ENCODE peak calls at places on chromosomes 13 and 19, in ten cellular contexts. One of them, this sample, is unnamed.
A peak's percentile ranks its signal among the peaks of the same experiment; 100 is the strongest.

GRCh38 chr13:52926971-52927370 is 78.5 kb upstream of the PCDH8 start:
- DNase-seq in neuronal stem cell: no peak
- DNase-seq in osteoblast: no peak
- DNase-seq in right cardiac atrium: no peak
- DNase-seq in heart right ventricle: no peak
- DNase-seq in ascending aorta: no peak
- DNase-seq in A549: no peak
- DNase-seq in heart left ventricle: no peak
- DNase-seq in psoas muscle: no peak
- DNase-seq in testis: no peak
- DNase-seq in this sample: no peak

GRCh38 chr13:107124129-107124718 is 556.3 kb upstream of the ARGLU1 start:
- DNase-seq in A549: peak; percentile 1
- DNase-seq in heart left ventricle: no peak
- DNase-seq in testis: no peak
- DNase-seq in heart right ventricle: no peak
- DNase-seq in psoas muscle: no peak
- DNase-seq in osteoblast: no peak
- DNase-seq in right cardiac atrium: no peak
- DNase-seq in ascending aorta: no peak
- DNase-seq in neuronal stem cell: peak; percentile 37
- DNase-seq in this sample: no peak

GRCh38 chr13:40968416-40969000 is 50.6 kb downstream of the ELF1 start:
- DNase-seq in osteoblast: no peak
- DNase-seq in ascending aorta: no peak
- DNase-seq in neuronal stem cell: no peak
- DNase-seq in heart right ventricle: no peak
- DNase-seq in testis: no peak
- DNase-seq in psoas muscle: no peak
- DNase-seq in A549: no peak
- DNase-seq in right cardiac atrium: no peak
- DNase-seq in heart left ventricle: no peak
- DNase-seq in this sample: no peak

GRCh38 chr13:100694722-100695644 is 20.4 kb upstream of the TMTC4 start:
- DNase-seq in heart left ventricle: no peak
- DNase-seq in testis: peak; percentile 62
- DNase-seq in A549: peak; percentile 39
- DNase-seq in ascending aorta: no peak
- DNase-seq in osteoblast: peak; percentile 96
- DNase-seq in neuronal stem cell: peak; percentile 17
- DNase-seq in psoas muscle: no peak
- DNase-seq in right cardiac atrium: peak; percentile 60
- DNase-seq in heart right ventricle: no peak
- DNase-seq in this sample: no peak

GRCh38 chr19:40257096-40257517 is 28.0 kb downstream of the AKT2 start:
- DNase-seq in A549: no peak
- DNase-seq in psoas muscle: peak; percentile 93
- DNase-seq in testis: no peak
- DNase-seq in neuronal stem cell: no peak
- DNase-seq in heart left ventricle: peak; percentile 61
- DNase-seq in right cardiac atrium: peak; percentile 47
- DNase-seq in ascending aorta: no peak
- DNase-seq in osteoblast: no peak
- DNase-seq in heart right ventricle: peak; percentile 40
- DNase-seq in this sample: no peak

GRCh38 chr13:114157869-114158495 is 21.1 kb upstream of the CFAP97D2 start:
- DNase-seq in right cardiac atrium: no peak
- DNase-seq in osteoblast: peak; percentile 55
- DNase-seq in A549: no peak
- DNase-seq in heart right ventricle: no peak
- DNase-seq in heart left ventricle: no peak
- DNase-seq in ascending aorta: no peak
- DNase-seq in neuronal stem cell: no peak
- DNase-seq in psoas muscle: no peak
- DNase-seq in testis: no peak
- DNase-seq in this sample: no peak

GRCh38 chr13:31240921-31241320 is 41.1 kb downstream of the B3GLCT start:
- DNase-seq in right cardiac atrium: peak; percentile 28
- DNase-seq in osteoblast: no peak
- DNase-seq in heart left ventricle: no peak
- DNase-seq in psoas muscle: no peak
- DNase-seq in ascending aorta: no peak
- DNase-seq in A549: no peak
- DNase-seq in heart right ventricle: no peak
- DNase-seq in testis: no peak
- DNase-seq in neuronal stem cell: no peak
- DNase-seq in this sample: no peak

GRCh38 chr13:54433511-54434206 is 1405.0 kb downstream of the OLFM4 start:
- DNase-seq in A549: no peak
- DNase-seq in osteoblast: no peak
- DNase-seq in psoas muscle: no peak
- DNase-seq in testis: no peak
- DNase-seq in ascending aorta: no peak
- DNase-seq in neuronal stem cell: no peak
- DNase-seq in heart right ventricle: no peak
- DNase-seq in heart left ventricle: no peak
- DNase-seq in right cardiac atrium: no peak
- DNase-seq in this sample: no peak

GRCh38 chr19:39413903-39414608 is 1.6 kb downstream of the PLEKHG2 start:
- DNase-seq in psoas muscle: peak; percentile 67
- DNase-seq in testis: no peak
- DNase-seq in osteoblast: peak; percentile 92
- DNase-seq in right cardiac atrium: peak; percentile 72
- DNase-seq in heart right ventricle: no peak
- DNase-seq in heart left ventricle: no peak
- DNase-seq in ascending aorta: peak; percentile 84
- DNase-seq in neuronal stem cell: no peak
- DNase-seq in A549: peak; percentile 91
- DNase-seq in this sample: no peak

GRCh38 chr13:103178986-103179695 is 112.9 kb upstream of the SLC10A2 start:
- DNase-seq in testis: no peak
- DNase-seq in heart left ventricle: no peak
- DNase-seq in A549: no peak
- DNase-seq in ascending aorta: no peak
- DNase-seq in psoas muscle: no peak
- DNase-seq in neuronal stem cell: no peak
- DNase-seq in right cardiac atrium: no peak
- DNase-seq in heart right ventricle: no peak
- DNase-seq in osteoblast: no peak
- DNase-seq in this sample: no peak

GRCh38 chr19:33720691-33721682 is 75.7 kb upstream of the KCTD15 start:
- DNase-seq in psoas muscle: no peak
- DNase-seq in heart left ventricle: no peak
- DNase-seq in osteoblast: peak; percentile 74
- DNase-seq in ascending aorta: no peak
- DNase-seq in right cardiac atrium: no peak
- DNase-seq in testis: no peak
- DNase-seq in A549: no peak
- DNase-seq in heart right ventricle: no peak
- DNase-seq in neuronal stem cell: no peak
- DNase-seq in this sample: no peak

GRCh38 chr19:54136086-54136863 is 1.3 kb upstream of the CNOT3 start:
- DNase-seq in neuronal stem cell: no peak
- DNase-seq in right cardiac atrium: peak; percentile 51
- DNase-seq in heart left ventricle: no peak
- DNase-seq in psoas muscle: no peak
- DNase-seq in ascending aorta: no peak
- DNase-seq in A549: no peak
- DNase-seq in testis: no peak
- DNase-seq in heart right ventricle: no peak
- DNase-seq in osteoblast: peak; percentile 92
- DNase-seq in this sample: no peak

GRCh38 chr13:113448545-113448884 is 4.8 kb downstream of the ADPRHL1 start:
- DNase-seq in neuronal stem cell: no peak
- DNase-seq in testis: peak; percentile 51
- DNase-seq in ascending aorta: peak; percentile 37
- DNase-seq in A549: no peak
- DNase-seq in heart right ventricle: peak; percentile 62
- DNase-seq in psoas muscle: peak; percentile 73
- DNase-seq in heart left ventricle: no peak
- DNase-seq in right cardiac atrium: peak; percentile 86
- DNase-seq in osteoblast: no peak
- DNase-seq in this sample: no peak

GRCh38 chr13:42211704-42212103 is 60.2 kb upstream of the AKAP11 start:
- DNase-seq in heart right ventricle: no peak
- DNase-seq in testis: no peak
- DNase-seq in A549: no peak
- DNase-seq in right cardiac atrium: no peak
- DNase-seq in psoas muscle: no peak
- DNase-seq in neuronal stem cell: no peak
- DNase-seq in heart left ventricle: no peak
- DNase-seq in osteoblast: no peak
- DNase-seq in ascending aorta: no peak
- DNase-seq in this sample: no peak

GRCh38 chr13:21813110-21813509 is 142.2 kb downstream of the FGF9 start:
- DNase-seq in A549: no peak
- DNase-seq in heart left ventricle: no peak
- DNase-seq in neuronal stem cell: no peak
- DNase-seq in osteoblast: no peak
- DNase-seq in ascending aorta: no peak
- DNase-seq in heart right ventricle: no peak
- DNase-seq in right cardiac atrium: no peak
- DNase-seq in testis: no peak
- DNase-seq in psoas muscle: no peak
- DNase-seq in this sample: no peak

GRCh38 chr19:16942583-16942982 is 53.8 kb downstream of the F2RL3 start:
- DNase-seq in osteoblast: no peak
- DNase-seq in right cardiac atrium: no peak
- DNase-seq in neuronal stem cell: no peak
- DNase-seq in testis: no peak
- DNase-seq in psoas muscle: no peak
- DNase-seq in A549: no peak
- DNase-seq in heart right ventricle: no peak
- DNase-seq in heart left ventricle: no peak
- DNase-seq in ascending aorta: no peak
- DNase-seq in this sample: no peak

GRCh38 chr19:13842294-13843103 is 34.4 kb upstream of the NANOS3 start:
- DNase-seq in right cardiac atrium: peak; percentile 96
- DNase-seq in psoas muscle: peak; percentile 93
- DNase-seq in testis: peak; percentile 83
- DNase-seq in A549: no peak
- DNase-seq in neuronal stem cell: no peak
- DNase-seq in ascending aorta: peak; percentile 94
- DNase-seq in heart left ventricle: peak; percentile 92
- DNase-seq in osteoblast: peak; percentile 98
- DNase-seq in heart right ventricle: peak; percentile 92
- DNase-seq in this sample: peak; percentile 77

GRCh38 chr13:41490616-41491015 is 33.3 kb downstream of the RGCC start:
- DNase-seq in right cardiac atrium: no peak
- DNase-seq in psoas muscle: no peak
- DNase-seq in heart right ventricle: no peak
- DNase-seq in ascending aorta: no peak
- DNase-seq in heart left ventricle: no peak
- DNase-seq in neuronal stem cell: no peak
- DNase-seq in osteoblast: no peak
- DNase-seq in testis: no peak
- DNase-seq in A549: no peak
- DNase-seq in this sample: no peak

GRCh38 chr13:106118996-106119395 is 416.5 kb downstream of the EFNB2 start:
- DNase-seq in right cardiac atrium: no peak
- DNase-seq in A549: no peak
- DNase-seq in osteoblast: no peak
- DNase-seq in testis: no peak
- DNase-seq in heart right ventricle: no peak
- DNase-seq in ascending aorta: no peak
- DNase-seq in heart left ventricle: no peak
- DNase-seq in neuronal stem cell: no peak
- DNase-seq in psoas muscle: no peak
- DNase-seq in this sample: no peak

GRCh38 chr13:49997935-49998334 is 1.1 kb downstream of the TRIM13 start:
- DNase-seq in testis: no peak
- DNase-seq in ascending aorta: no peak
- DNase-seq in psoas muscle: no peak
- DNase-seq in A549: no peak
- DNase-seq in heart left ventricle: no peak
- DNase-seq in neuronal stem cell: no peak
- DNase-seq in right cardiac atrium: no peak
- DNase-seq in heart right ventricle: no peak
- DNase-seq in osteoblast: no peak
- DNase-seq in this sample: no peak
- H3K4me1 ChIP-seq in testis: peaks cover 25% of the 10 kb centered on the region
- H3K4me1 ChIP-seq in ascending aorta: peaks cover 44% of the 10 kb centered on the region
- H3K4me1 ChIP-seq in psoas muscle: peaks cover 52% of the 10 kb centered on the region
- H3K4me1 ChIP-seq in A549: peaks cover 24% of the 10 kb centered on the region
- H3K4me1 ChIP-seq in heart left ventricle: peaks cover 52% of the 10 kb centered on the region
- H3K4me1 ChIP-seq in neuronal stem cell: no peaks in the 10 kb centered on the region
- H3K4me1 ChIP-seq in right cardiac atrium: no peaks in the 10 kb centered on the region
- H3K4me1 ChIP-seq in heart right ventricle: peaks cover 63% of the 10 kb centered on the region
- H3K4me1 ChIP-seq in osteoblast: peaks cover 17% of the 10 kb centered on the region
- H3K4me1 ChIP-seq in this sample: peaks cover 66% of the 10 kb centered on the region

GRCh38 chr13:46542833-46543232 is 10.1 kb upstream of the LRCH1 start:
- DNase-seq in osteoblast: no peak
- DNase-seq in neuronal stem cell: no peak
- DNase-seq in A549: no peak
- DNase-seq in testis: no peak
- DNase-seq in heart left ventricle: no peak
- DNase-seq in heart right ventricle: no peak
- DNase-seq in psoas muscle: no peak
- DNase-seq in right cardiac atrium: no peak
- DNase-seq in ascending aorta: no peak
- DNase-seq in this sample: no peak
- H3K27ac ChIP-seq in osteoblast: no peak overlapping the region
- H3K27ac ChIP-seq in neuronal stem cell: no peak overlapping the region
- H3K27ac ChIP-seq in A549: no peak overlapping the region
- H3K27ac ChIP-seq in testis: no peak overlapping the region
- H3K27ac ChIP-seq in heart left ventricle: no peak overlapping the region
- H3K27ac ChIP-seq in heart right ventricle: no peak overlapping the region
- H3K27ac ChIP-seq in psoas muscle: no peak overlapping the region
- H3K27ac ChIP-seq in right cardiac atrium: no peak overlapping the region
- H3K27ac ChIP-seq in ascending aorta: no peak overlapping the region
- H3K27ac ChIP-seq in this sample: no peak overlapping the region

GRCh38 chr13:96391606-96392005 is 301.7 kb downstream of the HS6ST3 start:
- DNase-seq in testis: no peak
- DNase-seq in heart right ventricle: no peak
- DNase-seq in ascending aorta: no peak
- DNase-seq in osteoblast: no peak
- DNase-seq in right cardiac atrium: no peak
- DNase-seq in A549: no peak
- DNase-seq in psoas muscle: no peak
- DNase-seq in heart left ventricle: no peak
- DNase-seq in neuronal stem cell: no peak
- DNase-seq in this sample: no peak
- H3K4me1 ChIP-seq in testis: no peaks in the 10 kb centered on the region
- H3K4me1 ChIP-seq in heart right ventricle: no peaks in the 10 kb centered on the region
- H3K4me1 ChIP-seq in ascending aorta: no peaks in the 10 kb centered on the region
- H3K4me1 ChIP-seq in osteoblast: no peaks in the 10 kb centered on the region
- H3K4me1 ChIP-seq in right cardiac atrium: no peaks in the 10 kb centered on the region
- H3K4me1 ChIP-seq in A549: no peaks in the 10 kb centered on the region
- H3K4me1 ChIP-seq in psoas muscle: no peaks in the 10 kb centered on the region
- H3K4me1 ChIP-seq in heart left ventricle: no peaks in the 10 kb centered on the region
- H3K4me1 ChIP-seq in neuronal stem cell: no peaks in the 10 kb centered on the region
- H3K4me1 ChIP-seq in this sample: no peaks in the 10 kb centered on the region

GRCh38 chr13:49183672-49184315 is 36.3 kb upstream of the MLNR start:
- DNase-seq in heart left ventricle: no peak
- DNase-seq in A549: no peak
- DNase-seq in neuronal stem cell: no peak
- DNase-seq in ascending aorta: no peak
- DNase-seq in psoas muscle: no peak
- DNase-seq in heart right ventricle: no peak
- DNase-seq in osteoblast: no peak
- DNase-seq in right cardiac atrium: no peak
- DNase-seq in testis: no peak
- DNase-seq in this sample: no peak

GRCh38 chr13:49185264-49185663 is 34.9 kb upstream of the MLNR start:
- DNase-seq in psoas muscle: no peak
- DNase-seq in heart left ventricle: no peak
- DNase-seq in ascending aorta: no peak
- DNase-seq in neuronal stem cell: no peak
- DNase-seq in right cardiac atrium: no peak
- DNase-seq in osteoblast: no peak
- DNase-seq in testis: no peak
- DNase-seq in heart right ventricle: no peak
- DNase-seq in A549: no peak
- DNase-seq in this sample: no peak

GRCh38 chr13:49184621-49185020 is 35.5 kb upstream of the MLNR start:
- DNase-seq in heart right ventricle: no peak
- DNase-seq in heart left ventricle: no peak
- DNase-seq in psoas muscle: no peak
- DNase-seq in right cardiac atrium: no peak
- DNase-seq in A549: no peak
- DNase-seq in osteoblast: no peak
- DNase-seq in testis: no peak
- DNase-seq in ascending aorta: no peak
- DNase-seq in neuronal stem cell: no peak
- DNase-seq in this sample: no peak
- H3K27ac ChIP-seq in heart right ventricle: no peak overlapping the region
- H3K27ac ChIP-seq in heart left ventricle: no peak overlapping the region
- H3K27ac ChIP-seq in psoas muscle: no peak overlapping the region
- H3K27ac ChIP-seq in right cardiac atrium: no peak overlapping the region
- H3K27ac ChIP-seq in A549: no peak overlapping the region
- H3K27ac ChIP-seq in osteoblast: no peak overlapping the region
- H3K27ac ChIP-seq in testis: no peak overlapping the region
- H3K27ac ChIP-seq in ascending aorta: no peak overlapping the region
- H3K27ac ChIP-seq in neuronal stem cell: no peak overlapping the region
- H3K27ac ChIP-seq in this sample: no peak overlapping the region

This sample was measured in CD4-positive, alpha-beta memory T cell.